ENCODE peak calls at places on chromosomes 11 and 22, in four cellular contexts. A, T, W and P are unnamed samples.
A peak's percentile ranks its signal among the peaks of the same experiment; 100 is the strongest.

GRCh38 chr11:88103337-88104206 is 71.7 kb downstream of the RAB38 start:
- DNase-seq in A (peak; percentile 59), T (peak; percentile 47), W (peak; percentile 51), P (peak; percentile 90)

GRCh38 chr11:110174645-110175310 is 81.6 kb downstream of the ZC3H12C start:
- DNase-seq in A (no peak), T (no peak), W (no peak), P (no peak)

GRCh38 chr22:38843716-38844660 is at the start of gene NPTXR:
- DNase-seq in A (peak; percentile 81), T (no peak), W (no peak), P (peak; percentile 89)

GRCh38 chr11:35141538-35141937 is 2.6 kb downstream of the CD44 start:
- DNase-seq in A (no peak), T (no peak), W (no peak), P (no peak)

GRCh38 chr22:44170470-44170869 is 10.3 kb upstream of the PARVG start:
- DNase-seq in A (no peak), T (no peak), W (no peak), P (no peak)

GRCh38 chr11:11987503-11988022 is 20.9 kb downstream of the DKK3 start:
- DNase-seq in A (no peak), T (no peak), W (peak; percentile 5), P (no peak)

GRCh38 chr11:111776398-111777093 is 10.4 kb upstream of the PPP2R1B start:
- DNase-seq in A (no peak), T (no peak), W (peak; percentile 81), P (no peak)

GRCh38 chr22:46763051-46763705 is 728 bp downstream of the TBC1D22A start:
- DNase-seq in A (no peak), T (no peak), W (peak; percentile 86), P (no peak)

GRCh38 chr11:125407046-125407445 is 89.0 kb downstream of the FEZ1 start:
- DNase-seq in A (no peak), T (peak; percentile 28), W (no peak), P (no peak)

GRCh38 chr11:46321757-46322156 is 25.5 kb upstream of the DGKZ start:
- DNase-seq in A (no peak), T (peak; percentile 60), W (no peak), P (no peak)

GRCh38 chr22:38172489-38173155 is 9.0 kb downstream of the PLA2G6 start:
- DNase-seq in A (no peak), T (peak; percentile 80), W (no peak), P (no peak)

GRCh38 chr11:72528121-72528520 is 93.8 kb upstream of the CLPB start:
- DNase-seq in A (no peak), T (peak; percentile 34), W (no peak), P (no peak)

GRCh38 chr11:62534779-62535545 is 11.6 kb downstream of the AHNAK start:
- DNase-seq in A (no peak), T (no peak), W (no peak), P (no peak)

GRCh38 chr11:19345519-19345847 is 104.7 kb upstream of the E2F8 start:
- DNase-seq in A (no peak), T (no peak), W (no peak), P (peak; percentile 75)

GRCh38 chr11:19345848-19346681 is 105.3 kb upstream of the E2F8 start:
- DNase-seq in A (peak; percentile 29), T (no peak), W (peak; percentile 16), P (peak; percentile 78)

GRCh38 chr11:19347911-19348310 is 107.2 kb upstream of the E2F8 start:
- DNase-seq in A (no peak), T (no peak), W (no peak), P (peak; percentile 31)

GRCh38 chr11:19342036-19342435 is 101.3 kb upstream of the E2F8 start:
- DNase-seq in A (no peak), T (no peak), W (no peak), P (no peak)

GRCh38 chr11:19344661-19345518 is 104.1 kb upstream of the E2F8 start:
- DNase-seq in A (peak; percentile 53), T (peak; percentile 75), W (no peak), P (peak; percentile 94)
- H3K4me2 ChIP-seq in A (peak overlapping the region; percentile 91), T (no peak overlapping the region), W (no peak overlapping the region), P (peak overlapping the region; percentile 96)

GRCh38 chr11:75346296-75346695 is 5.2 kb downstream of the ARRB1 start:
- DNase-seq in A (no peak), T (no peak), W (no peak), P (no peak)
- H3K4me2 ChIP-seq in A (no peak overlapping the region), T (no peak overlapping the region), W (no peak overlapping the region), P (no peak overlapping the region)

GRCh38 chr22:41908409-41909289 is 6.2 kb downstream of the SHISA8 start:
- DNase-seq in A (no peak), T (no peak), W (no peak), P (peak; percentile 34)
- H3K4me2 ChIP-seq in A (no peak overlapping the region), T (no peak overlapping the region), W (no peak overlapping the region), P (no peak overlapping the region)

GRCh38 chr11:74081428-74081827 is 72.5 kb upstream of the UCP3 start:
- DNase-seq in A (no peak), T (no peak), W (no peak), P (no peak)

GRCh38 chr11:74085542-74085892 is 76.6 kb upstream of the UCP3 start:
- DNase-seq in A (no peak), T (no peak), W (no peak), P (no peak)

GRCh38 chr11:74090701-74091100 is 80.1 kb downstream of the C2CD3 start:
- DNase-seq in A (no peak), T (no peak), W (peak; percentile 14), P (peak; percentile 13)

GRCh38 chr11:74086242-74086884 is 77.5 kb upstream of the UCP3 start:
- DNase-seq in A (no peak), T (no peak), W (no peak), P (no peak)

DNA sequence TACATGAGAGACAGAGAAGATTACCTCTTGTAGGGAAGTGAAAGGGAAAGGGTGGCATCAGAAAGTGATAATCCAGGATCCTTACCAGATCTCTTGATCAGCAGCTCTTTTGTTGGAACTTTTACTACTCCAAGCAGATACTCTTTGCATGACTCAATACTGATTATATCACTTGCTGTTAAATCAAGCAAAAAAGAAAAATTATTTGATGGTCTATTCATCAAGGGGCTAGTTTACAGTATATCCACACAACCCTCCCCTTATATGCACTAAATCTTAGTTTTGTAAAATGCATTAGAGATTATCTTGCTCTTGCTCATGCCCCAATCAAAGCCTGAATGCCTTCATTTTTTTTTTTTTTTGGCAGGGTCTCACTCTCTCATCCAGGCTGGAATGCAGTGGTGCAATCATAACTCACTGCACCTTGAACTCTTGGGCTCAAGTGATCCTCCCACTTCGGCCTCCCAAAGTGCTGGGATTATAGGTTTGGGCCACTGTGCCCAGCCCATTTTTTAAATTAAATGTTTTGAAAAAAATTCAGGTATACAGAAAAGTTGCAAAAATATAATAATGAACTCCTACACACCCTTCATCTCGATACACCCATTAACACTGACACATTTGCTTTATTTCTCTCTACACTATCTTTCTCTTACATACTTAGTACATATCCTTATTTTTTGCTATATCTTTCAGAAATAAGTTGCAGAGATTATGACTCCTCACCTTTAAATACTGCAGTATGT is 76.1 kb upstream of the UCP3 start:
- DNase-seq in A (no peak), T (no peak), W (no peak), P (no peak)
- H3K4me2 ChIP-seq in A (no peak overlapping the region), T (no peak overlapping the region), W (no peak overlapping the region), P (no peak overlapping the region)

DNA sequence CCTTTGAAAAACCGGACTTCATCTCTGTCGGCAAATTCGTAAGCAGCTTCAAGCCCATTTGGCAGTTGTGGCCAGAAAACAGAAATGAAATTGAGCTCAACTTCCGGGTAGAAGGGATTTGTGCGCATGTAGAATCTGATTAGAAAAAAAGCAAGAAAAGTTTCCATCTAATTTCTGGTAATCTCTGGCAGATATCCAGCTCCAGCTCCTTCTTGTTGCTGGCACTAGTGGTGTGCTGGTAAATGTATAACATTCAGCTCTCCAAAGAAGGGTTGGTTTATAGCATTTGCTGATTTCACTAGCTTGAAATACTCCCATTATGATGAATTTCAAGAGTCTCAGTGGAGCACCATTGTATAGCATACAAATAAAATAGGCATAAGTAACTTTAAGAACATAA is 5.4 kb downstream of the MMP1 start:
- DNase-seq in A (no peak), T (no peak), W (no peak), P (no peak)
- H3K4me2 ChIP-seq in A (no peak overlapping the region), T (no peak overlapping the region), W (no peak overlapping the region), P (no peak overlapping the region)

GRCh38 chr11:1335264-1335810 is 25.9 kb upstream of the TOLLIP start:
- DNase-seq in A (no peak), T (no peak), W (no peak), P (no peak)
- H3K4me2 ChIP-seq in A (peak overlapping the region; percentile 97), T (peak overlapping the region; percentile 79), W (peak overlapping the region; percentile 60), P (peak overlapping the region; percentile 88)

GRCh38 chr11:19725379-19726079 is 12.9 kb downstream of the NAV2 start:
- DNase-seq in A (no peak), T (no peak), W (no peak), P (no peak)
- H3K4me2 ChIP-seq in A (no peak overlapping the region), T (peak overlapping the region; percentile 8), W (no peak overlapping the region), P (no peak overlapping the region)

DNA sequence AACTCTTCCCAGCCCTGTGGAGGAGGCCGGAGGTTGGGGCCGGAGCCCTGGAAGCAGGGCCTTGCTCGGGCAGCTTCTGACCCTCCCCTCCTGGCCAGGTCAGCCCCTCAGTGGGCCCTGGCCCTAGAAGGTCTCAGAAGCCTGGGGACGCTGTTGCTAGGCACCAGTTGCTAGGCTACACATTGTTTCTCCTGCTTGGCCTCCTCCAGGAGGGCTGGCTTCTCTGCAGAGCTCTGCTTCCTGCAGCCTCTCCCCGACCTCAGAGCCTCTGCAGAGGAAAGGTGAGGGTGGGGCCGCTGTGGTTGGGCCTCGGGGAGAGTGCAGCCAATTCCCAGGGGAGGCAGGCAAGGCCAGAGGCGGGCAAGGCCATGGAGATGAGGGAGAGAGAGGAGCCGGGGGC is 27.6 kb upstream of the LRRC10B start:
- DNase-seq in A (peak; percentile 70), T (peak; percentile 19), W (no peak), P (peak; percentile 97)
- H3K4me2 ChIP-seq in A (no peak overlapping the region), T (no peak overlapping the region), W (no peak overlapping the region), P (peak overlapping the region; percentile 73)

GRCh38 chr11:10906521-10906920 is 48.7 kb upstream of the ZBED5 start:
- DNase-seq in A (no peak), T (no peak), W (no peak), P (no peak)

GRCh38 chr11:10911907-10912306 is 54.1 kb upstream of the ZBED5 start:
- DNase-seq in A (no peak), T (no peak), W (no peak), P (no peak)

GRCh38 chr11:10913075-10913474 is 55.2 kb upstream of the ZBED5 start:
- DNase-seq in A (no peak), T (no peak), W (no peak), P (no peak)

GRCh38 chr11:10908215-10908990 is 50.5 kb upstream of the ZBED5 start:
- DNase-seq in A (peak; percentile 40), T (peak; percentile 80), W (no peak), P (no peak)

GRCh38 chr11:10909141-10909883 is 51.5 kb upstream of the ZBED5 start:
- DNase-seq in A (no peak), T (peak; percentile 69), W (no peak), P (no peak)
- H3K4me2 ChIP-seq in A (no peak overlapping the region), T (no peak overlapping the region), W (no peak overlapping the region), P (no peak overlapping the region)